ENCODE peak calls at places on chromosomes 11 and 22, in ten cellular contexts. One of them, this sample, is unnamed.
A peak's percentile ranks its signal among the peaks of the same experiment; 100 is the strongest.

GRCh38 chr11:67268036-67268683 is 1.9 kb downstream of the GRK2 start:
- DNase-seq in body of pancreas: no peak
- DNase-seq in A549: no peak
- DNase-seq in Karpas-422: peak; percentile 89
- DNase-seq in breast epithelium: no peak
- DNase-seq in prostate gland: no peak
- DNase-seq in transverse colon: peak; percentile 54
- DNase-seq in cardiac muscle cell: no peak
- DNase-seq in spleen: peak; percentile 87
- DNase-seq in ovary: no peak
- DNase-seq in this sample: no peak

GRCh38 chr22:41479671-41480396 is 10.9 kb downstream of the ACO2 start:
- DNase-seq in body of pancreas: no peak
- DNase-seq in A549: no peak
- DNase-seq in Karpas-422: peak; percentile 70
- DNase-seq in breast epithelium: no peak
- DNase-seq in prostate gland: no peak
- DNase-seq in transverse colon: no peak
- DNase-seq in cardiac muscle cell: peak; percentile 38
- DNase-seq in spleen: no peak
- DNase-seq in ovary: no peak
- DNase-seq in this sample: no peak

GRCh38 chr11:78646564-78647185 is 72.0 kb upstream of the NARS2 start:
- DNase-seq in body of pancreas: peak; percentile 69
- DNase-seq in A549: peak; percentile 60
- DNase-seq in Karpas-422: peak; percentile 87
- DNase-seq in breast epithelium: no peak
- DNase-seq in prostate gland: peak; percentile 69
- DNase-seq in transverse colon: peak; percentile 65
- DNase-seq in cardiac muscle cell: peak; percentile 53
- DNase-seq in spleen: no peak
- DNase-seq in ovary: peak; percentile 48
- DNase-seq in this sample: no peak

GRCh38 chr11:107011977-107012376 is 6.3 kb downstream of the GUCY1A2 start:
- DNase-seq in body of pancreas: no peak
- DNase-seq in A549: no peak
- DNase-seq in Karpas-422: no peak
- DNase-seq in breast epithelium: no peak
- DNase-seq in prostate gland: no peak
- DNase-seq in transverse colon: no peak
- DNase-seq in cardiac muscle cell: peak; percentile 40
- DNase-seq in spleen: no peak
- DNase-seq in ovary: no peak
- DNase-seq in this sample: no peak

GRCh38 chr11:118223992-118224391 is 819 bp downstream of the JAML start:
- DNase-seq in body of pancreas: no peak
- DNase-seq in A549: no peak
- DNase-seq in Karpas-422: peak; percentile 74
- DNase-seq in breast epithelium: no peak
- DNase-seq in prostate gland: no peak
- DNase-seq in transverse colon: no peak
- DNase-seq in cardiac muscle cell: no peak
- DNase-seq in spleen: no peak
- DNase-seq in ovary: no peak
- DNase-seq in this sample: no peak

GRCh38 chr11:128830836-128831780 is 36.0 kb downstream of the KCNJ1 start:
- DNase-seq in body of pancreas: peak; percentile 85
- DNase-seq in A549: peak; percentile 67
- DNase-seq in Karpas-422: peak; percentile 84
- DNase-seq in breast epithelium: peak; percentile 80
- DNase-seq in prostate gland: peak; percentile 69
- DNase-seq in transverse colon: peak; percentile 83
- DNase-seq in cardiac muscle cell: peak; percentile 91
- DNase-seq in spleen: peak; percentile 92
- DNase-seq in ovary: peak; percentile 83
- DNase-seq in this sample: peak; percentile 78

GRCh38 chr11:111448420-111448819 is 63.8 kb downstream of the BTG4 start:
- DNase-seq in body of pancreas: no peak
- DNase-seq in A549: no peak
- DNase-seq in Karpas-422: no peak
- DNase-seq in breast epithelium: no peak
- DNase-seq in prostate gland: no peak
- DNase-seq in transverse colon: no peak
- DNase-seq in cardiac muscle cell: no peak
- DNase-seq in spleen: no peak
- DNase-seq in ovary: no peak
- DNase-seq in this sample: no peak

GRCh38 chr11:4074266-4074665 is 20.3 kb upstream of the RRM1 start:
- DNase-seq in body of pancreas: no peak
- DNase-seq in A549: no peak
- DNase-seq in Karpas-422: no peak
- DNase-seq in breast epithelium: no peak
- DNase-seq in prostate gland: no peak
- DNase-seq in transverse colon: no peak
- DNase-seq in cardiac muscle cell: peak; percentile 12
- DNase-seq in spleen: no peak
- DNase-seq in ovary: no peak
- DNase-seq in this sample: no peak

GRCh38 chr11:127050141-127050632 is 49.6 kb upstream of the KIRREL3 start:
- DNase-seq in body of pancreas: no peak
- DNase-seq in A549: no peak
- DNase-seq in Karpas-422: no peak
- DNase-seq in breast epithelium: no peak
- DNase-seq in prostate gland: no peak
- DNase-seq in transverse colon: no peak
- DNase-seq in cardiac muscle cell: no peak
- DNase-seq in spleen: no peak
- DNase-seq in ovary: no peak
- DNase-seq in this sample: no peak

GRCh38 chr22:28023774-28024173 is 104.7 kb upstream of the PITPNB start:
- DNase-seq in body of pancreas: peak; percentile 4
- DNase-seq in A549: no peak
- DNase-seq in Karpas-422: no peak
- DNase-seq in breast epithelium: no peak
- DNase-seq in prostate gland: no peak
- DNase-seq in transverse colon: no peak
- DNase-seq in cardiac muscle cell: no peak
- DNase-seq in spleen: peak; percentile 29
- DNase-seq in ovary: no peak
- DNase-seq in this sample: peak; percentile 9

GRCh38 chr22:38487946-38488345 is 18.2 kb downstream of the DDX17 start:
- DNase-seq in body of pancreas: no peak
- DNase-seq in A549: no peak
- DNase-seq in Karpas-422: no peak
- DNase-seq in breast epithelium: no peak
- DNase-seq in prostate gland: no peak
- DNase-seq in transverse colon: no peak
- DNase-seq in cardiac muscle cell: no peak
- DNase-seq in spleen: no peak
- DNase-seq in ovary: no peak
- DNase-seq in this sample: no peak

GRCh38 chr22:33180371-33180770 is 122.2 kb upstream of the SYN3 start:
- DNase-seq in body of pancreas: no peak
- DNase-seq in A549: no peak
- DNase-seq in Karpas-422: no peak
- DNase-seq in breast epithelium: no peak
- DNase-seq in prostate gland: no peak
- DNase-seq in transverse colon: no peak
- DNase-seq in cardiac muscle cell: no peak
- DNase-seq in spleen: no peak
- DNase-seq in ovary: no peak
- DNase-seq in this sample: no peak

GRCh38 chr11:10134975-10135481 is 159.0 kb downstream of the SBF2 start:
- DNase-seq in body of pancreas: no peak
- DNase-seq in A549: no peak
- DNase-seq in Karpas-422: no peak
- DNase-seq in breast epithelium: no peak
- DNase-seq in prostate gland: no peak
- DNase-seq in transverse colon: no peak
- DNase-seq in cardiac muscle cell: no peak
- DNase-seq in spleen: no peak
- DNase-seq in ovary: no peak
- DNase-seq in this sample: no peak

GRCh38 chr11:72735495-72736027 is 16.6 kb downstream of the ARAP1 start:
- DNase-seq in body of pancreas: no peak
- DNase-seq in A549: peak; percentile 35
- DNase-seq in Karpas-422: no peak
- DNase-seq in breast epithelium: no peak
- DNase-seq in prostate gland: no peak
- DNase-seq in transverse colon: no peak
- DNase-seq in cardiac muscle cell: peak; percentile 81
- DNase-seq in spleen: peak; percentile 72
- DNase-seq in ovary: no peak
- DNase-seq in this sample: peak; percentile 57

GRCh38 chr11:110026823-110027626 is 66.2 kb upstream of the ZC3H12C start:
- DNase-seq in body of pancreas: no peak
- DNase-seq in A549: no peak
- DNase-seq in Karpas-422: peak; percentile 72
- DNase-seq in breast epithelium: no peak
- DNase-seq in prostate gland: no peak
- DNase-seq in transverse colon: no peak
- DNase-seq in cardiac muscle cell: no peak
- DNase-seq in spleen: no peak
- DNase-seq in ovary: no peak
- DNase-seq in this sample: no peak

DNA sequence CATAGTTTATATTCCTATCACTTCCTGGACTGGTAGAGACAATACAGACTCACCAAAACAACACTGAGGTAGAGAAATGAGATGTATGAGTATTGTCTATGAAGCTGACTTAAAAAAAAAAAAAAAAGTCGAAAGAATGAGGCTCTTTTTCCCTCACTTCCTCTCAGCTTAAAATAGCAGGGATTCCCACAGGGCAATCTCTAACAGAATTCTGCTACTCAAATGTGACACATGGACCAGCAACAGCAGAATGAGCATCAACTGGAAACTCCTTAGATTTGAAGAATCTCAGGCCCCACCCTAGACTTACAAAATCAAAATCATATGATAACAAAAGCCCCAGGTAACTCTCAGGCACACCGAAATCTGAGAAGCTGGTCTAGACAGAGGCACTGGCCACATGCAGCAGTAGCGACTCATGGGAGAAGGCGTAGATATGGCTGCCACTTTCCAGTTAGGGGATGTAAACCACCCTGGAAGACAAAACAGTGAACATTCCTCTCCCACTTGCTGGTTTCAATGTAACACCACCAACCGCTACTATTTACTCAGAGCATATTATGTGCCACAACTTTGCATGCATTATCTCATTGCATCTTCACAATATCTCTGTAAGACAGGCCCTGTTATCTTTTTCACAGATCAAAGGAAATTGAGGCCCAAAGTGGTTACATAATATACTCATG is 128.0 kb downstream of the RBFOX2 start:
- DNase-seq in body of pancreas: no peak
- DNase-seq in A549: peak; percentile 56
- DNase-seq in Karpas-422: no peak
- DNase-seq in breast epithelium: no peak
- DNase-seq in prostate gland: no peak
- DNase-seq in transverse colon: no peak
- DNase-seq in cardiac muscle cell: peak; percentile 27
- DNase-seq in spleen: no peak
- DNase-seq in ovary: no peak
- DNase-seq in this sample: no peak
- H3K4me1 ChIP-seq in body of pancreas: peaks cover 13% of the 10 kb centered on the region
- H3K4me1 ChIP-seq in A549: peaks cover 33% of the 10 kb centered on the region
- H3K4me1 ChIP-seq in Karpas-422: peaks cover 26% of the 10 kb centered on the region
- H3K4me1 ChIP-seq in breast epithelium: peaks cover 3% of the 10 kb centered on the region
- H3K4me1 ChIP-seq in prostate gland: no peaks in the 10 kb centered on the region
- H3K4me1 ChIP-seq in transverse colon: peaks cover 3% of the 10 kb centered on the region
- H3K4me1 ChIP-seq in cardiac muscle cell: peaks cover 69% of the 10 kb centered on the region
- H3K4me1 ChIP-seq in spleen: no peaks in the 10 kb centered on the region
- H3K4me1 ChIP-seq in ovary: peaks cover 14% of the 10 kb centered on the region
- H3K4me1 ChIP-seq in this sample: peaks cover 79% of the 10 kb centered on the region

DNA sequence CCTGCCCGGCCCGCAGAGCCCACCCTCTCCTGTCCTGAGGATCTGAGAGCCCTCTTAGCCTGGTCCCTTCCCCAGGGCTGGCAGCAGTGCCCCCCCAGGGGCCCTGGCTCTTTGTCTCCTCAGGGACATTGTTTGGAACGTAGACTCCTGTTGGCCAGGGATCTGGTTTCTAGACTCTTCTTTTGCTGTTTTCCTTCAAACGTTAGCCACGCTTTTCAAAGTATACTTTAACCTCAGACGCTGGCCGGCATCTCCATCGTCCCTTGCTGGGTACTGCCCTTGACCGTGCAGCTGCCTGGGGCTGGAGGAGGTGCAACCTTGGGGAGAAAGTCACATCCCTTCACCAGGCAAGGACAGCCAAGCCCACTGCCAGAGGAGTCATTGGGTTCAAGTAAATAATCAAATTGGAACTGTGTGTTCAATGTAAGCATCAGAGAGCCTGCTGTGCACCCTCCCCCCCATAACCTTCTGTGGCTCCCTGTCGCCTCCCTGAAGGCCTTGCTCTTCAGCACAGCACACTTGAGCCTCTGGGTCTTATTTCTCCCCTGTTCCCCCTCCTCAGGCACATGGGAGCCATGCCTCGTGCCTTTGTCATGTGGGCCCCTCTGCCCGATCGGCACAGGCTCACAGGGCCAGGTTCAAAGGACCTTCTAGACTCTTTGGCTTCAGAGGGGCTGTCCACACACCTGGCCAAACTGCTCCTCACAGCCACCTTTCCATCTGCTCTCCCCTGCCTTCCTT is 21.8 kb upstream of the WNT7B start:
- DNase-seq in body of pancreas: no peak
- DNase-seq in A549: no peak
- DNase-seq in Karpas-422: no peak
- DNase-seq in breast epithelium: no peak
- DNase-seq in prostate gland: no peak
- DNase-seq in transverse colon: no peak
- DNase-seq in cardiac muscle cell: no peak
- DNase-seq in spleen: peak; percentile 69
- DNase-seq in ovary: no peak
- DNase-seq in this sample: peak; percentile 12
- H3K4me1 ChIP-seq in body of pancreas: peaks cover 24% of the 10 kb centered on the region
- H3K4me1 ChIP-seq in A549: peaks cover 9% of the 10 kb centered on the region
- H3K4me1 ChIP-seq in Karpas-422: peaks cover 9% of the 10 kb centered on the region
- H3K4me1 ChIP-seq in breast epithelium: peaks cover 6% of the 10 kb centered on the region
- H3K4me1 ChIP-seq in prostate gland: peaks cover 8% of the 10 kb centered on the region
- H3K4me1 ChIP-seq in transverse colon: peaks cover 16% of the 10 kb centered on the region
- H3K4me1 ChIP-seq in cardiac muscle cell: no peaks in the 10 kb centered on the region
- H3K4me1 ChIP-seq in spleen: peaks cover 61% of the 10 kb centered on the region
- H3K4me1 ChIP-seq in ovary: peaks cover 17% of the 10 kb centered on the region
- H3K4me1 ChIP-seq in this sample: peaks cover 95% of the 10 kb centered on the region

GRCh38 chr22:26621663-26622062 is at the start of gene CRYBA4:
- DNase-seq in body of pancreas: no peak
- DNase-seq in A549: no peak
- DNase-seq in Karpas-422: no peak
- DNase-seq in breast epithelium: no peak
- DNase-seq in prostate gland: no peak
- DNase-seq in transverse colon: no peak
- DNase-seq in cardiac muscle cell: no peak
- DNase-seq in spleen: no peak
- DNase-seq in ovary: no peak
- DNase-seq in this sample: no peak
- H3K4me1 ChIP-seq in body of pancreas: no peaks in the 10 kb centered on the region
- H3K4me1 ChIP-seq in A549: no peaks in the 10 kb centered on the region
- H3K4me1 ChIP-seq in Karpas-422: peaks cover 6% of the 10 kb centered on the region
- H3K4me1 ChIP-seq in breast epithelium: no peaks in the 10 kb centered on the region
- H3K4me1 ChIP-seq in prostate gland: no peaks in the 10 kb centered on the region
- H3K4me1 ChIP-seq in transverse colon: no peaks in the 10 kb centered on the region
- H3K4me1 ChIP-seq in cardiac muscle cell: peaks cover 9% of the 10 kb centered on the region
- H3K4me1 ChIP-seq in spleen: peaks cover 9% of the 10 kb centered on the region
- H3K4me1 ChIP-seq in ovary: no peaks in the 10 kb centered on the region
- H3K4me1 ChIP-seq in this sample: peaks cover 22% of the 10 kb centered on the region

GRCh38 chr11:114175706-114176105 is 116.2 kb downstream of the ZBTB16 start:
- DNase-seq in body of pancreas: no peak
- DNase-seq in A549: no peak
- DNase-seq in Karpas-422: no peak
- DNase-seq in breast epithelium: no peak
- DNase-seq in prostate gland: no peak
- DNase-seq in transverse colon: no peak
- DNase-seq in cardiac muscle cell: no peak
- DNase-seq in spleen: no peak
- DNase-seq in ovary: no peak
- DNase-seq in this sample: no peak
- H3K4me1 ChIP-seq in body of pancreas: peaks cover 97% of the 10 kb centered on the region
- H3K4me1 ChIP-seq in A549: no peaks in the 10 kb centered on the region
- H3K4me1 ChIP-seq in Karpas-422: no peaks in the 10 kb centered on the region
- H3K4me1 ChIP-seq in breast epithelium: peaks cover 27% of the 10 kb centered on the region
- H3K4me1 ChIP-seq in prostate gland: peaks cover 42% of the 10 kb centered on the region
- H3K4me1 ChIP-seq in transverse colon: peaks cover 91% of the 10 kb centered on the region
- H3K4me1 ChIP-seq in cardiac muscle cell: peaks cover 59% of the 10 kb centered on the region
- H3K4me1 ChIP-seq in spleen: peaks cover 47% of the 10 kb centered on the region
- H3K4me1 ChIP-seq in ovary: peaks cover 59% of the 10 kb centered on the region
- H3K4me1 ChIP-seq in this sample: peaks cover 96% of the 10 kb centered on the region

This sample was measured in left ventricle myocardium inferior.